ENCODE peak calls at places on chromosomes 3 and 15, in seven cellular contexts. R is brain microvascular endothelial cell, Z is mesothelial cell of epicardium, Q is heart left ventricle, F is astrocyte of the spinal cord, O is fibroblast of pulmonary artery, M is WTC11. W is an unnamed sample.

GRCh38 chr15:25543156-25543555 is 104.3 kb upstream of the UBE3A start:
- DNase-seq in R (no peak), Z (no peak), Q (peak), F (peak), O (peak), M (no peak), W (no peak)

GRCh38 chr3:118408431-118408830 is 626.2 kb downstream of the IGSF11 start:
- DNase-seq in R (no peak), Z (no peak), Q (no peak), F (no peak), O (no peak), M (no peak), W (no peak)

GRCh38 chr3:138995706-138996105 is 10.4 kb downstream of the PRR23A start:
- DNase-seq in R (no peak), Z (no peak), Q (no peak), F (no peak), O (no peak), M (no peak), W (no peak)

GRCh38 chr3:46372492-46373359 is 2.0 kb downstream of the CCR5 start:
- DNase-seq in R (peak), Z (no peak), Q (no peak), F (peak), O (peak), M (no peak), W (no peak)

GRCh38 chr3:175304437-175304836 is 445.3 kb downstream of the NAALADL2 start:
- DNase-seq in R (no peak), Z (no peak), Q (peak), F (no peak), O (no peak), M (no peak), W (no peak)

GRCh38 chr15:59703979-59704796 is 15.1 kb upstream of the BNIP2 start:
- DNase-seq in R (no peak), Z (no peak), Q (no peak), F (no peak), O (no peak), M (no peak), W (no peak)

GRCh38 chr3:139317660-139318430 is 26.0 kb upstream of the MRPS22 start:
- DNase-seq in R (no peak), Z (no peak), Q (no peak), F (no peak), O (no peak), M (no peak), W (no peak)

GRCh38 chr15:76108021-76108723 is 48.4 kb downstream of the TMEM266 start:
- DNase-seq in R (no peak), Z (no peak), Q (peak), F (no peak), O (no peak), M (no peak), W (no peak)

GRCh38 chr15:72139667-72140066 is 21.5 kb downstream of the SENP8 start:
- DNase-seq in R (no peak), Z (no peak), Q (peak), F (no peak), O (no peak), M (no peak), W (no peak)

GRCh38 chr3:149095487-149095886 is 9.2 kb upstream of the HLTF start:
- DNase-seq in R (no peak), Z (no peak), Q (no peak), F (no peak), O (no peak), M (no peak), W (no peak)

GRCh38 chr3:49352286-49352685 is 5.9 kb downstream of the GPX1 start:
- DNase-seq in R (no peak), Z (no peak), Q (no peak), F (no peak), O (no peak), M (no peak), W (no peak)

GRCh38 chr3:1087066-1087555 is 5.7 kb upstream of the CNTN6 start:
- DNase-seq in R (peak), Z (no peak), Q (no peak), F (peak), O (peak), M (no peak), W (no peak)

GRCh38 chr3:22606938-22607337 is 596.2 kb upstream of the UBE2E2 start:
- DNase-seq in R (no peak), Z (no peak), Q (no peak), F (no peak), O (no peak), M (no peak), W (no peak)

GRCh38 chr3:30341851-30342250 is 264.6 kb upstream of the TGFBR2 start:
- DNase-seq in R (no peak), Z (no peak), Q (no peak), F (no peak), O (no peak), M (no peak), W (no peak)

GRCh38 chr3:86969500-86970189 is 21.3 kb downstream of the VGLL3 start:
- DNase-seq in R (peak), Z (no peak), Q (no peak), F (peak), O (peak), M (peak), W (no peak)

GRCh38 chr3:194203482-194204035 is 67.6 kb downstream of the HES1 start:
- DNase-seq in R (no peak), Z (no peak), Q (no peak), F (no peak), O (no peak), M (no peak), W (peak)

GRCh38 chr3:194201953-194202666 is 66.2 kb downstream of the HES1 start:
- DNase-seq in R (no peak), Z (no peak), Q (no peak), F (no peak), O (no peak), M (no peak), W (no peak)

GRCh38 chr3:194204793-194205065 is 68.8 kb downstream of the HES1 start:
- DNase-seq in R (no peak), Z (no peak), Q (no peak), F (no peak), O (no peak), M (no peak), W (no peak)

GRCh38 chr3:194205675-194206133 is 69.8 kb downstream of the HES1 start:
- DNase-seq in R (no peak), Z (no peak), Q (no peak), F (peak), O (no peak), M (peak), W (no peak)

DNA sequence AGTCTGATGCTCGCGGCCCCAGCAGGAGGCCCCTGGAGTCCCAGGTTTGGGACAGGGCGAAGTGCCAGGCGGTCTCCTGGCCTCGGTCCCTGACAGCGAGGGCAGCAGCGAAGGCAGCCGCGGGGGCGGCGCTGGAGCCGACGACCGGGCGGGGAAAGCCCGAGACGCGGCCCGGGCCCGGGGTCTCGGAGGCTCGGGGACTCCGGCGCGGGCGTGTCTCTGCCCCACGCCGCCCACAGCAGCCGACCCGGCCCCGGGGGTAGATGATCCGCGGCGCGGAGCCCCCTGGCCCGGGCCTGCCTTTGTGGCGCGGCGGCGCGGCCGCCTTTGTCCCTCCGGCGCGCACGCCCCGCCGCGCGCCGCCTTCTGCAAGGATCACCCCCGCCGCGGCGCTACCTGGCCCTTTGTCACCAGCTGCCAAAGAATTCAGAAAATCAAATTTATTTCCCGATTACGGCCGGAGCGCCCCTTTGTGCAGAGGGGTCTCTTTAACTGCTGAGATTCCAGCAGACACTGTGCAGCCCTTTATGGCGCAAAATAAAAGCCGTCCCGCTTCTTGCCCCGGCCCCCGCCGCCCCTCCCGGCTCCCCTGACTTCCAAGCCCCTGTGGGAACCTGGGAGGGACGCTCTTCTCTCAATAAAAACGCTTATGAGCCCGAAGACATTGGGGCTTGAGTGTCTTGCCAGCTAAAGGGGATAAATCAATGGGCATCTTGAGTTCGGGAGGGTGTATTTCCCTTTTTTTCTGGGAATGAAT is 68.3 kb downstream of the HES1 start:
- DNase-seq in R (no peak), Z (no peak), Q (no peak), F (no peak), O (no peak), M (peak), W (no peak)
- TF ChIP-seq CTCF in R (no peak), Z (no peak), Q (no peak), F (no peak), O (no peak), M (no peak), W (no peak)

GRCh38 chr15:73944161-73945099 is 18.2 kb downstream of the LOXL1 start:
- DNase-seq in R (no peak), Z (no peak), Q (peak), F (no peak), O (no peak), M (no peak), W (no peak)
- TF ChIP-seq CTCF in R (no peak), Z (no peak), Q (no peak), F (no peak), O (no peak), M (no peak), W (no peak)

DNA sequence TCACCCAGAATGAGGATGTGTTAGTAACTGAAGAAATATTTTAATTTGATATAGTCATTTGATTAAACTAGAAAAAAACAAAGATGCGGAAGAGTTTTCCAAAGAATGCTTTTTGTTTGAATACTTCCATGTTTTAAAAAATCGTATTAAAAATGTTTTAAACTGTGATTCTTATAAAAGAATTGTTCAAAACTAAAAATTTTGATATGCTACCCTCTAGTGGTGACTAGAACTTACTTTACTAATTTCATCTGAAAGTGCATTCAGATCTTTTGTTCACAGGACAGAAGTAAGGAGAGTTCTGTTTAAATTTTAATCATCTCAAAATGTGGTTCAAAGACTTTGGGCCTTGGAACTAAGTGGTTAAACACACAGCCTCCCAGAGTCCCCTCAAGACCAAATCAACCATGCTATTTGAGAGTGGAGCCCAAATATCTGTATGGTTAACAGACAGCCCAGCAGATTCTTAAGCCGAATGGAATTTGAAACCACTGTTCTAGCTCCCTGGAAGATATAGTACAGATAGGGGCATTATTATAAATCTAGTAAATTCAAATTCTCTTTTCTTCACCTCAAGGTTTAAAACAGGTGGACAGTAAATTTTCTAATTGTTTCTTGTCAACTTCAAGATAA is 45.2 kb upstream of the SYNPR start:
- DNase-seq in R (no peak), Z (no peak), Q (no peak), F (peak), O (peak), M (no peak), W (no peak)
- TF ChIP-seq CTCF in R (no peak), Z (peak), Q (peak), F (peak), O (peak), M (no peak), W (no peak)

GRCh38 chr15:85692873-85693272 is 101.9 kb downstream of the KLHL25 start:
- DNase-seq in R (no peak), Z (no peak), Q (no peak), F (no peak), O (no peak), M (no peak), W (no peak)
- TF ChIP-seq CTCF in R (no peak), Z (no peak), Q (no peak), F (no peak), O (no peak), M (no peak), W (no peak)

GRCh38 chr3:122857019-122857418 is 62.1 kb downstream of the SLC49A4 start:
- DNase-seq in R (no peak), Z (no peak), Q (no peak), F (peak), O (peak), M (no peak), W (no peak)

GRCh38 chr3:122859021-122859805 is 64.3 kb downstream of the SLC49A4 start:
- DNase-seq in R (no peak), Z (no peak), Q (no peak), F (no peak), O (no peak), M (no peak), W (no peak)

GRCh38 chr3:122858373-122858772 is 63.5 kb downstream of the SLC49A4 start:
- DNase-seq in R (peak), Z (no peak), Q (no peak), F (peak), O (peak), M (no peak), W (no peak)
- TF ChIP-seq CTCF in R (peak), Z (no peak), Q (peak), F (peak), O (peak), M (no peak), W (no peak)

GRCh38 chr3:52682016-52682415 is 3.7 kb downstream of the PBRM1 start:
- DNase-seq in R (peak), Z (no peak), Q (no peak), F (peak), O (peak), M (no peak), W (no peak)
- TF ChIP-seq CTCF in R (peak), Z (no peak), Q (no peak), F (peak), O (no peak), M (no peak), W (no peak)

GRCh38 chr15:63402498-63403253 is 21.0 kb upstream of the CA12 start:
- DNase-seq in R (peak), Z (no peak), Q (no peak), F (peak), O (peak), M (no peak), W (no peak)
- TF ChIP-seq CTCF in R (peak), Z (peak), Q (peak), F (peak), O (peak), M (peak), W (peak)

GRCh38 chr3:126657901-126658300 is 3.0 kb upstream of the TXNRD3 start:
- DNase-seq in R (no peak), Z (no peak), Q (no peak), F (no peak), O (no peak), M (no peak), W (no peak)

GRCh38 chr3:126661965-126662364 is 7.0 kb upstream of the TXNRD3 start:
- DNase-seq in R (no peak), Z (no peak), Q (no peak), F (no peak), O (no peak), M (no peak), W (no peak)

GRCh38 chr3:126658584-126658983 is 3.7 kb upstream of the TXNRD3 start:
- DNase-seq in R (no peak), Z (no peak), Q (no peak), F (no peak), O (no peak), M (no peak), W (no peak)

GRCh38 chr3:126661532-126661931 is 6.6 kb upstream of the TXNRD3 start:
- DNase-seq in R (no peak), Z (no peak), Q (no peak), F (no peak), O (no peak), M (no peak), W (no peak)

GRCh38 chr3:126659915-126660886 is 5.3 kb upstream of the TXNRD3 start:
- DNase-seq in R (no peak), Z (no peak), Q (no peak), F (no peak), O (no peak), M (peak), W (no peak)
- TF ChIP-seq CTCF in R (peak), Z (no peak), Q (peak), F (peak), O (peak), M (no peak), W (no peak)

DNA sequence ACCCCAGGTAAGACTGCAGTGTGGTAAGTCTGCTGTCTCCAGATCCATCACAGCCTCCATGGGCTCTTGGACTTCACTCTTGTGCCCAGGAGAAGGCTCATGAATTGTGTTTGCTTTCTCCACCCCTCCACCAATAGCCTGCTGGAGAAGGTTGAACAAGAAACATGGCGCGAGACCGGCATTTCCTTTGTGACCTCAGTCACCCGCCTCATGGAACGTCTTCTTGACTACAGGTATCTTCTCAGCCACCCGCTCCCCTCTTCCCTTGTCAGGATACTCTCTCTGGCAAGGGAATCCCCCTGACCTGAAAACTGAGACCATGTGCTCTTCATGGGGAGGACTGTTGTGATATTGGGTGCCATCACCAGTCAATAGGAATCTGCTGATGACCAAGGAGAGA is 52.1 kb upstream of the MANF start:
- DNase-seq in R (no peak), Z (no peak), Q (no peak), F (no peak), O (no peak), M (no peak), W (no peak)
- TF ChIP-seq CTCF in R (no peak), Z (no peak), Q (no peak), F (no peak), O (no peak), M (no peak), W (no peak)

W was measured in CD4-positive, alpha-beta T cell.